ENCODE peak calls at places on chromosomes 7 and 10, in seven cellular contexts. P is posterior vena cava; A is T1000; S is kidney glomerular epithelial cell; X is colonic mucosa; J is activated naive CD8-positive, alpha-beta T cell treated with anti-CD3 and anti-CD28 coated beads, Interleukin-2, amount 10 ng/mL, durations not matched to agents 7 days and 5 days; W is stimulated activated naive CD4-positive, alpha-beta T cell. L is an unnamed sample.

GRCh38 chr10:13458107-13458761 is 70.6 kb downstream of the BEND7 start:
- DNase-seq in P (no peak), A (no peak), S (no peak), X (no peak), J (no peak), W (no peak), L (no peak)

GRCh38 chr10:4352566-4352961 is 473.4 kb upstream of the AKR1E2 start:
- DNase-seq in P (no peak), A (no peak), S (peak), X (no peak), J (no peak), W (no peak), L (no peak)

GRCh38 chr7:135929249-135929648 is 47.9 kb downstream of the MTPN start:
- DNase-seq in P (no peak), A (no peak), S (no peak), X (no peak), J (no peak), W (no peak), L (no peak)

GRCh38 chr10:54284526-54285193 is 516.4 kb downstream of the PCDH15 start:
- DNase-seq in P (no peak), A (no peak), S (peak), X (no peak), J (no peak), W (no peak), L (no peak)

GRCh38 chr7:32164341-32164996 is 94.3 kb upstream of the PDE1C start:
- DNase-seq in P (no peak), A (no peak), S (peak), X (no peak), J (no peak), W (no peak), L (no peak)

GRCh38 chr10:89219512-89220218 is 12.5 kb upstream of the CH25H start:
- DNase-seq in P (no peak), A (no peak), S (no peak), X (no peak), J (no peak), W (no peak), L (no peak)

GRCh38 chr10:77478248-77478963 is 159.2 kb downstream of the KCNMA1 start:
- DNase-seq in P (no peak), A (peak), S (peak), X (no peak), J (no peak), W (no peak), L (no peak)

GRCh38 chr10:79905322-79906314 is 43.3 kb downstream of the SFTPD start:
- DNase-seq in P (no peak), A (no peak), S (peak), X (no peak), J (no peak), W (no peak), L (no peak)

GRCh38 chr10:63720689-63721088 is 199.5 kb downstream of the REEP3 start:
- DNase-seq in P (no peak), A (no peak), S (no peak), X (no peak), J (no peak), W (no peak), L (no peak)

GRCh38 chr10:12597800-12598750 is 248.7 kb downstream of the CAMK1D start:
- DNase-seq in P (no peak), A (no peak), S (no peak), X (no peak), J (no peak), W (no peak), L (no peak)

GRCh38 chr7:42768037-42768436 is 143.8 kb downstream of the C7orf25 start:
- DNase-seq in P (no peak), A (no peak), S (no peak), X (no peak), J (no peak), W (no peak), L (no peak)

GRCh38 chr7:90766814-90767564 is 170.9 kb downstream of the CDK14 start:
- DNase-seq in P (no peak), A (no peak), S (peak), X (peak), J (no peak), W (no peak), L (no peak)

GRCh38 chr7:8436965-8437364 is 3.6 kb downstream of the NXPH1 start:
- DNase-seq in P (no peak), A (no peak), S (no peak), X (peak), J (peak), W (no peak), L (peak)

GRCh38 chr10:46091080-46091833 is 45.2 kb upstream of the MSMB start:
- DNase-seq in P (no peak), A (no peak), S (no peak), X (no peak), J (peak), W (peak), L (peak)

GRCh38 chr7:1691096-1691495 is 21.0 kb downstream of the ELFN1 start:
- DNase-seq in P (peak), A (no peak), S (no peak), X (no peak), J (peak), W (no peak), L (peak)

GRCh38 chr10:85527610-85528317 is 838.8 kb downstream of the GRID1 start:
- DNase-seq in P (no peak), A (peak), S (no peak), X (no peak), J (no peak), W (no peak), L (peak)

GRCh38 chr10:970311-971149 is 17.7 kb upstream of the GTPBP4 start:
- DNase-seq in P (peak), A (no peak), S (peak), X (peak), J (no peak), W (no peak), L (no peak)

GRCh38 chr10:79021331-79021907 is 47.3 kb upstream of the ZMIZ1 start:
- DNase-seq in P (peak), A (no peak), S (no peak), X (peak), J (peak), W (no peak), L (peak)

GRCh38 chr7:18541189-18541870 is 45.8 kb downstream of the HDAC9 start:
- DNase-seq in P (no peak), A (peak), S (peak), X (no peak), J (no peak), W (no peak), L (no peak)

GRCh38 chr7:116689787-116690186 is 17.8 kb downstream of the MET start:
- DNase-seq in P (no peak), A (no peak), S (peak), X (no peak), J (no peak), W (no peak), L (no peak)

GRCh38 chr7:94507462-94507861 is 2.1 kb upstream of the CASD1 start:
- DNase-seq in P (no peak), A (no peak), S (no peak), X (no peak), J (no peak), W (no peak), L (no peak)

GRCh38 chr7:13628231-13629001 is 361.1 kb downstream of the ETV1 start:
- DNase-seq in P (no peak), A (peak), S (no peak), X (no peak), J (no peak), W (no peak), L (no peak)

GRCh38 chr10:127553431-127553830 is 4.3 kb downstream of the NPS start:
- DNase-seq in P (no peak), A (no peak), S (no peak), X (no peak), J (no peak), W (no peak), L (no peak)

GRCh38 chr10:91198781-91199180 is 21.7 kb upstream of the PCGF5 start:
- DNase-seq in P (no peak), A (no peak), S (peak), X (no peak), J (no peak), W (no peak), L (no peak)

GRCh38 chr7:1447551-1448244 is 11.6 kb downstream of the MICALL2 start:
- DNase-seq in P (no peak), A (no peak), S (no peak), X (no peak), J (no peak), W (no peak), L (no peak)

GRCh38 chr7:143048827-143049226 is 3.3 kb upstream of the OR6V1 start:
- DNase-seq in P (no peak), A (no peak), S (no peak), X (no peak), J (no peak), W (no peak), L (no peak)

GRCh38 chr7:106170216-106170615 is 58.1 kb upstream of the SYPL1 start:
- DNase-seq in P (no peak), A (no peak), S (no peak), X (no peak), J (no peak), W (no peak), L (no peak)

L was measured in spleen.